ENCODE peak calls at places on chromosomes 7 and 10, in seven cellular contexts. N is psoas muscle, G is H9, E is WTC11, Q is fibroblast of pulmonary artery, L is dorsolateral prefrontal cortex, D is thoracic aorta. Z is an unnamed sample.

GRCh38 chr7:114970308-114970707 is 48.4 kb downstream of the MDFIC start:
- DNase-seq in N (no peak), G (no peak), E (no peak), Q (no peak), L (no peak), D (no peak), Z (no peak)

GRCh38 chr7:29282819-29283414 is 88.3 kb downstream of the CHN2 start:
- DNase-seq in N (no peak), G (peak), E (no peak), Q (no peak), L (no peak), D (no peak), Z (no peak)

GRCh38 chr10:96991313-96991841 is 159.3 kb downstream of the LCOR start:
- DNase-seq in N (no peak), G (no peak), E (no peak), Q (peak), L (no peak), D (no peak), Z (no peak)

GRCh38 chr10:42949287-42949686 is 127.6 kb upstream of the RET start:
- DNase-seq in N (no peak), G (no peak), E (no peak), Q (no peak), L (no peak), D (no peak), Z (no peak)

GRCh38 chr7:22728416-22729029 is 1.5 kb downstream of the IL6 start:
- DNase-seq in N (no peak), G (no peak), E (no peak), Q (peak), L (no peak), D (no peak), Z (no peak)

GRCh38 chr10:21625623-21626229 is 91.7 kb downstream of the MLLT10 start:
- DNase-seq in N (no peak), G (no peak), E (no peak), Q (no peak), L (no peak), D (no peak), Z (no peak)

GRCh38 chr10:124422742-124423141 is 4.0 kb upstream of the OAT start:
- DNase-seq in N (no peak), G (no peak), E (no peak), Q (no peak), L (no peak), D (no peak), Z (no peak)

GRCh38 chr10:133364645-133365431 is 7.0 kb upstream of the FUOM start:
- DNase-seq in N (no peak), G (no peak), E (no peak), Q (no peak), L (no peak), D (no peak), Z (peak)

GRCh38 chr7:105209870-105210269 is 178.9 kb downstream of the SRPK2 start:
- DNase-seq in N (no peak), G (no peak), E (no peak), Q (peak), L (no peak), D (no peak), Z (no peak)

GRCh38 chr7:91128574-91129348 is 135.5 kb upstream of the FZD1 start:
- DNase-seq in N (no peak), G (no peak), E (no peak), Q (peak), L (no peak), D (no peak), Z (no peak)

GRCh38 chr7:155258233-155258575 is 39.5 kb upstream of the INSIG1 start:
- DNase-seq in N (peak), G (no peak), E (no peak), Q (peak), L (no peak), D (no peak), Z (no peak)

GRCh38 chr7:20647908-20648776 is 32.7 kb downstream of the ABCB5 start:
- DNase-seq in N (no peak), G (peak), E (peak), Q (peak), L (no peak), D (no peak), Z (no peak)

GRCh38 chr10:64762861-64763260 is 1241.7 kb downstream of the REEP3 start:
- DNase-seq in N (no peak), G (no peak), E (no peak), Q (no peak), L (no peak), D (no peak), Z (no peak)

GRCh38 chr10:69064762-69065328 is 23.1 kb upstream of the SRGN start:
- DNase-seq in N (no peak), G (no peak), E (no peak), Q (no peak), L (no peak), D (no peak), Z (no peak)
- TF ChIP-seq CTCF in N (no peak), G (peak), E (no peak), Q (no peak), L (no peak), D (no peak), Z (no peak)

DNA sequence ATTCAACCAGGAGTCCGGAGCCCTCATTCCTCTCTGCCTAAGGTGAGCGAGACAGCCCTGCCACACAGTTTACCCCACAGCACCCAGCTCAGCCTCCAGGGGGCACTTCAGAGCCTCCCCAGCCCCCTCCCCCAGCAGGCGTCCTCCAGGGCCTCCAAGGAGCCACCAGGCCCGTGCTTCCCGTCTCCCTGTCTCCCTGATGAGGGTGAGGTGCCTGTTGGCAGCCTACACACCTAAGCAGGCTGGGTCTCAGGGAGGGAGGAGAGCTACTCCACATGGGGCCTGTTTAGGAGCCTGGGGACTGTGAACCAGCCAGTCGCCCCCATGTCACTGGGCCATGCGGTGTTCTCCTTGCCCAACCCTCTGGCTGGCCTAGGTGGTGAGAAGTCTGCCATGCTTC is 28.9 kb upstream of the TRIM8 start:
- DNase-seq in N (peak), G (peak), E (peak), Q (no peak), L (no peak), D (no peak), Z (no peak)
- TF ChIP-seq CTCF in N (peak), G (peak), E (peak), Q (peak), L (peak), D (no peak), Z (peak)

GRCh38 chr10:44330431-44330830 is 54.5 kb downstream of the CXCL12 start:
- DNase-seq in N (no peak), G (no peak), E (no peak), Q (no peak), L (no peak), D (no peak), Z (no peak)
- TF ChIP-seq CTCF in N (no peak), G (no peak), E (no peak), Q (no peak), L (no peak), D (no peak), Z (no peak)

GRCh38 chr10:77626266-77626935 is 11.2 kb downstream of the KCNMA1 start:
- DNase-seq in N (no peak), G (no peak), E (no peak), Q (no peak), L (no peak), D (no peak), Z (no peak)
- TF ChIP-seq CTCF in N (no peak), G (no peak), E (no peak), Q (no peak), L (no peak), D (no peak), Z (no peak)

Z was measured in type B pancreatic cell.